ENCODE peak calls at places on chromosomes 2 and 18, in eight cellular contexts. One of them, this sample, is unnamed.

GRCh38 chr2:218291934-218292699 is at the start of gene TMBIM1:
- DNase-seq in HCT116: no peak
- DNase-seq in PC-9: peak; percentile 38
- DNase-seq in GM23338: peak; percentile 86
- DNase-seq in OCI-LY7: peak; percentile 86
- DNase-seq in mammary epithelial cell: peak; percentile 69
- DNase-seq in endothelial cell of umbilical vein: peak; percentile 69
- DNase-seq in neuronal stem cell: peak; percentile 61
- DNase-seq in this sample: peak; percentile 95

GRCh38 chr18:7532942-7533341 is 34.2 kb upstream of the PTPRM start:
- DNase-seq in HCT116: no peak
- DNase-seq in PC-9: no peak
- DNase-seq in GM23338: no peak
- DNase-seq in OCI-LY7: no peak
- DNase-seq in mammary epithelial cell: no peak
- DNase-seq in endothelial cell of umbilical vein: no peak
- DNase-seq in neuronal stem cell: no peak
- DNase-seq in this sample: no peak

GRCh38 chr2:48406950-48407349 is 123.0 kb upstream of the STON1 start:
- DNase-seq in HCT116: no peak
- DNase-seq in PC-9: no peak
- DNase-seq in GM23338: no peak
- DNase-seq in OCI-LY7: no peak
- DNase-seq in mammary epithelial cell: no peak
- DNase-seq in endothelial cell of umbilical vein: no peak
- DNase-seq in neuronal stem cell: no peak
- DNase-seq in this sample: no peak

GRCh38 chr18:2258954-2259353 is 312.4 kb downstream of the METTL4 start:
- DNase-seq in HCT116: no peak
- DNase-seq in PC-9: no peak
- DNase-seq in GM23338: no peak
- DNase-seq in OCI-LY7: no peak
- DNase-seq in mammary epithelial cell: no peak
- DNase-seq in endothelial cell of umbilical vein: no peak
- DNase-seq in neuronal stem cell: no peak
- DNase-seq in this sample: no peak

GRCh38 chr2:18455256-18455862 is 105.1 kb downstream of the RDH14 start:
- DNase-seq in HCT116: no peak
- DNase-seq in PC-9: no peak
- DNase-seq in GM23338: peak; percentile 50
- DNase-seq in OCI-LY7: no peak
- DNase-seq in mammary epithelial cell: peak; percentile 5
- DNase-seq in endothelial cell of umbilical vein: no peak
- DNase-seq in neuronal stem cell: no peak
- DNase-seq in this sample: peak; percentile 20

GRCh38 chr2:85503168-85503610 is 35.8 kb upstream of the MAT2A start:
- DNase-seq in HCT116: no peak
- DNase-seq in PC-9: peak; percentile 68
- DNase-seq in GM23338: no peak
- DNase-seq in OCI-LY7: no peak
- DNase-seq in mammary epithelial cell: peak; percentile 70
- DNase-seq in endothelial cell of umbilical vein: no peak
- DNase-seq in neuronal stem cell: no peak
- DNase-seq in this sample: peak; percentile 66

GRCh38 chr2:79713131-79713785 is 200.4 kb downstream of the CTNNA2 start:
- DNase-seq in HCT116: no peak
- DNase-seq in PC-9: no peak
- DNase-seq in GM23338: no peak
- DNase-seq in OCI-LY7: no peak
- DNase-seq in mammary epithelial cell: no peak
- DNase-seq in endothelial cell of umbilical vein: no peak
- DNase-seq in neuronal stem cell: no peak
- DNase-seq in this sample: no peak

GRCh38 chr2:143841935-143842334 is 678.0 kb downstream of the ZEB2 start:
- DNase-seq in HCT116: no peak
- DNase-seq in PC-9: no peak
- DNase-seq in GM23338: peak; percentile 32
- DNase-seq in OCI-LY7: peak; percentile 15
- DNase-seq in mammary epithelial cell: no peak
- DNase-seq in endothelial cell of umbilical vein: peak; percentile 25
- DNase-seq in neuronal stem cell: no peak
- DNase-seq in this sample: no peak

GRCh38 chr2:26732446-26732845 is 31.6 kb upstream of the SLC35F6 start:
- DNase-seq in HCT116: no peak
- DNase-seq in PC-9: no peak
- DNase-seq in GM23338: no peak
- DNase-seq in OCI-LY7: no peak
- DNase-seq in mammary epithelial cell: no peak
- DNase-seq in endothelial cell of umbilical vein: no peak
- DNase-seq in neuronal stem cell: no peak
- DNase-seq in this sample: no peak

GRCh38 chr2:53907582-53907981 is 47.8 kb upstream of the GPR75 start:
- DNase-seq in HCT116: no peak
- DNase-seq in PC-9: no peak
- DNase-seq in GM23338: no peak
- DNase-seq in OCI-LY7: no peak
- DNase-seq in mammary epithelial cell: no peak
- DNase-seq in endothelial cell of umbilical vein: no peak
- DNase-seq in neuronal stem cell: no peak
- DNase-seq in this sample: no peak

GRCh38 chr2:219433666-219434467 is 776 bp upstream of the SPEG start:
- DNase-seq in HCT116: peak; percentile 69
- DNase-seq in PC-9: no peak
- DNase-seq in GM23338: peak; percentile 97
- DNase-seq in OCI-LY7: peak; percentile 42
- DNase-seq in mammary epithelial cell: no peak
- DNase-seq in endothelial cell of umbilical vein: no peak
- DNase-seq in neuronal stem cell: no peak
- DNase-seq in this sample: no peak

GRCh38 chr2:219429958-219430586 is 4.6 kb upstream of the SPEG start:
- DNase-seq in HCT116: no peak
- DNase-seq in PC-9: no peak
- DNase-seq in GM23338: no peak
- DNase-seq in OCI-LY7: no peak
- DNase-seq in mammary epithelial cell: no peak
- DNase-seq in endothelial cell of umbilical vein: no peak
- DNase-seq in neuronal stem cell: no peak
- DNase-seq in this sample: no peak

GRCh38 chr2:219434468-219434717 is 250 bp upstream of the SPEG start:
- DNase-seq in HCT116: no peak
- DNase-seq in PC-9: no peak
- DNase-seq in GM23338: no peak
- DNase-seq in OCI-LY7: no peak
- DNase-seq in mammary epithelial cell: no peak
- DNase-seq in endothelial cell of umbilical vein: no peak
- DNase-seq in neuronal stem cell: no peak
- DNase-seq in this sample: no peak

GRCh38 chr2:219428469-219428868 is 6.2 kb upstream of the SPEG start:
- DNase-seq in HCT116: no peak
- DNase-seq in PC-9: no peak
- DNase-seq in GM23338: no peak
- DNase-seq in OCI-LY7: no peak
- DNase-seq in mammary epithelial cell: no peak
- DNase-seq in endothelial cell of umbilical vein: no peak
- DNase-seq in neuronal stem cell: no peak
- DNase-seq in this sample: no peak

GRCh38 chr2:219430633-219431615 is 3.7 kb upstream of the SPEG start:
- DNase-seq in HCT116: no peak
- DNase-seq in PC-9: no peak
- DNase-seq in GM23338: peak; percentile 29
- DNase-seq in OCI-LY7: peak; percentile 27
- DNase-seq in mammary epithelial cell: peak; percentile 41
- DNase-seq in endothelial cell of umbilical vein: peak; percentile 27
- DNase-seq in neuronal stem cell: no peak
- DNase-seq in this sample: peak; percentile 54
- H2AFZ ChIP-seq in HCT116: peak overlapping the region; percentile 45
- H2AFZ ChIP-seq in PC-9: no peak overlapping the region
- H2AFZ ChIP-seq in GM23338: no peak overlapping the region
- H2AFZ ChIP-seq in OCI-LY7: no peak overlapping the region
- H2AFZ ChIP-seq in mammary epithelial cell: peak overlapping the region; percentile 54
- H2AFZ ChIP-seq in endothelial cell of umbilical vein: no peak overlapping the region
- H2AFZ ChIP-seq in neuronal stem cell: no peak overlapping the region
- H2AFZ ChIP-seq in this sample: no peak overlapping the region

DNA sequence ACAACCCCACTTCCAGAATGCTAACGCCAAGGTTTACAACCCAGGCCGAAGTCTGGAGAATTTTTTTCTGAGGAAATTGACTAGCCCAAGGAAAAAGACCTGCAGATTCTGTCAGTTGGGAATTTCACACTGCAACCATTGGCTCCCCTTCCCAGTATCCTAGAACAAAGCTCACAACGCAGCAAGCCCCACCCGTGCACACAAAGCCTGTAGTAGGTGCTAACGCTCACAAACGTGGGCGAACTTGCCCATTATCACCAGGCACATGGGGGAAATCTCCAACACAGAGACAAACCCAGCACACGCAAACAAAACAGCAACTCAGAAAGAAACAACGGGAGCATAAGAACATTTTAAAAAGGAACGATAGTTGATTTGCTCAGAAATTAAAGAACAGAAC is 265.1 kb downstream of the EIPR1 start:
- DNase-seq in HCT116: no peak
- DNase-seq in PC-9: no peak
- DNase-seq in GM23338: no peak
- DNase-seq in OCI-LY7: no peak
- DNase-seq in mammary epithelial cell: no peak
- DNase-seq in endothelial cell of umbilical vein: no peak
- DNase-seq in neuronal stem cell: no peak
- DNase-seq in this sample: no peak
- H2AFZ ChIP-seq in HCT116: no peak overlapping the region
- H2AFZ ChIP-seq in PC-9: no peak overlapping the region
- H2AFZ ChIP-seq in GM23338: no peak overlapping the region
- H2AFZ ChIP-seq in OCI-LY7: no peak overlapping the region
- H2AFZ ChIP-seq in mammary epithelial cell: no peak overlapping the region
- H2AFZ ChIP-seq in endothelial cell of umbilical vein: no peak overlapping the region
- H2AFZ ChIP-seq in neuronal stem cell: no peak overlapping the region
- H2AFZ ChIP-seq in this sample: no peak overlapping the region

GRCh38 chr2:176278927-176279326 is 9.7 kb downstream of the MTX2 start:
- DNase-seq in HCT116: no peak
- DNase-seq in PC-9: no peak
- DNase-seq in GM23338: no peak
- DNase-seq in OCI-LY7: no peak
- DNase-seq in mammary epithelial cell: no peak
- DNase-seq in endothelial cell of umbilical vein: no peak
- DNase-seq in neuronal stem cell: no peak
- DNase-seq in this sample: no peak
- H2AFZ ChIP-seq in HCT116: no peak overlapping the region
- H2AFZ ChIP-seq in PC-9: no peak overlapping the region
- H2AFZ ChIP-seq in GM23338: no peak overlapping the region
- H2AFZ ChIP-seq in OCI-LY7: no peak overlapping the region
- H2AFZ ChIP-seq in mammary epithelial cell: no peak overlapping the region
- H2AFZ ChIP-seq in endothelial cell of umbilical vein: no peak overlapping the region
- H2AFZ ChIP-seq in neuronal stem cell: no peak overlapping the region
- H2AFZ ChIP-seq in this sample: no peak overlapping the region

DNA sequence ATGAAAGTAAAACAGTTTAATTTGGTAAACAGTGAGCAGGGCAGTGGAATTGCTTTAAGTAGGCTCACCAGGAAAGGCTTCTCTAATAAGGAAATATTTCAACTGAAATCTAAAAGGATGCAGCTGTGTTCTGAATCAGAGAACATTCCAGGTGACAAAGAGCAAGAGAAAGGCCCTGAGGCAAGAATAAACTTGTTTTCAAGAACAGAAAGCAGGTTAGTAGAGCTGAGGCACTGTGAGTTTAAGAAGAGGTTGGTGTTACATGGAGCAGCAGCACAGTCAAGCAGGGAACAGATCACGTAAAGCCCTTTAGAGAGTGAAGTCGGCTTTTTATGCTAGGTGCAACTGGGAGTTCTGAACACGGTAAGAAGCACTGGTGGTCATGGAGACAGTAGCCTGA is 57.0 kb upstream of the SCN1A start:
- DNase-seq in HCT116: no peak
- DNase-seq in PC-9: peak; percentile 49
- DNase-seq in GM23338: peak; percentile 56
- DNase-seq in OCI-LY7: no peak
- DNase-seq in mammary epithelial cell: peak; percentile 93
- DNase-seq in endothelial cell of umbilical vein: peak; percentile 79
- DNase-seq in neuronal stem cell: no peak
- DNase-seq in this sample: peak; percentile 26
- H2AFZ ChIP-seq in HCT116: no peak overlapping the region
- H2AFZ ChIP-seq in PC-9: no peak overlapping the region
- H2AFZ ChIP-seq in GM23338: peak overlapping the region; percentile 29
- H2AFZ ChIP-seq in OCI-LY7: no peak overlapping the region
- H2AFZ ChIP-seq in mammary epithelial cell: peak overlapping the region; percentile 43
- H2AFZ ChIP-seq in endothelial cell of umbilical vein: no peak overlapping the region
- H2AFZ ChIP-seq in neuronal stem cell: peak overlapping the region; percentile 31
- H2AFZ ChIP-seq in this sample: no peak overlapping the region

DNA sequence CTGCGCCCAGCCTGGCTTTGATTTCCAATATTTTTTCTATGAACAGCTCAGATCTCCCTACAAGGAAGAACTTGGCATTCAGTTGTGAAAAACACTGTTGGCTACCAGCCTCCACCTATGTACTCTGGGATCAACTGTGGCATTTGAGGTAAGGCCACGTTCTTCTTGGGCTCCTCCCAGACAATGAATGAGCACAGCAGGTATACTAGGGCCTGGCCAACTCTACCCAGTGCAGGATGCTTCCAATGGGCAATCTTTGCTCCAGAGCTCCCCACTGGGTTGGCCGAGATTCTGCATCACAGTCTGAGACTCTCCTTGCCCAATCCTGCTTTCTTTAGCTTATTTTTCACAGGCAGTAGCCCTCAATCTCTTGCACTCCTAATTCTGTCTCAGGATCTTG is 75.9 kb downstream of the TMEM131 start:
- DNase-seq in HCT116: no peak
- DNase-seq in PC-9: no peak
- DNase-seq in GM23338: peak; percentile 29
- DNase-seq in OCI-LY7: no peak
- DNase-seq in mammary epithelial cell: no peak
- DNase-seq in endothelial cell of umbilical vein: no peak
- DNase-seq in neuronal stem cell: no peak
- DNase-seq in this sample: no peak
- H2AFZ ChIP-seq in HCT116: no peak overlapping the region
- H2AFZ ChIP-seq in PC-9: no peak overlapping the region
- H2AFZ ChIP-seq in GM23338: no peak overlapping the region
- H2AFZ ChIP-seq in OCI-LY7: no peak overlapping the region
- H2AFZ ChIP-seq in mammary epithelial cell: no peak overlapping the region
- H2AFZ ChIP-seq in endothelial cell of umbilical vein: no peak overlapping the region
- H2AFZ ChIP-seq in neuronal stem cell: no peak overlapping the region
- H2AFZ ChIP-seq in this sample: no peak overlapping the region

This sample was measured in hepatocyte.